ENCODE peak calls at places on chromosome 7, in five cellular contexts. J is upper lobe of left lung, N is mucosa of descending colon, P is thoracic aorta, D is neuronal stem cell. H is an unnamed sample. For H3K4me1, the result is how much of the 10 kb centered on the place peaks cover.

GRCh38 chr7:29881724-29882123 is 75.4 kb downstream of the WIPF3 start:
- DNase-seq in J (no peak), N (no peak), P (no peak), D (peak), H (no peak)

GRCh38 chr7:87414400-87415188 is 60.9 kb downstream of the ABCB4 start:
- DNase-seq in J (no peak), N (no peak), P (no peak), D (no peak), H (no peak)

GRCh38 chr7:12609556-12609955 is 39.0 kb downstream of the SCIN start:
- DNase-seq in J (no peak), N (no peak), P (no peak), D (no peak), H (no peak)

GRCh38 chr7:4226166-4226857 is 455.8 kb upstream of the FOXK1 start:
- DNase-seq in J (no peak), N (no peak), P (no peak), D (no peak), H (no peak)

GRCh38 chr7:76346097-76346496 is 12.7 kb downstream of the YWHAG start:
- DNase-seq in J (peak), N (no peak), P (no peak), D (no peak), H (no peak)

GRCh38 chr7:6495597-6496262 is 48.0 kb upstream of the DAGLB start:
- DNase-seq in J (no peak), N (no peak), P (no peak), D (no peak), H (no peak)

GRCh38 chr7:31553636-31554035 is 39.7 kb downstream of the ITPRID1 start:
- DNase-seq in J (no peak), N (no peak), P (no peak), D (no peak), H (no peak)

GRCh38 chr7:17185690-17186070 is 112.8 kb upstream of the AHR start:
- DNase-seq in J (no peak), N (no peak), P (no peak), D (no peak), H (no peak)

GRCh38 chr7:57638651-57639050 is 188.7 kb downstream of the ZNF716 start:
- DNase-seq in J (peak), N (no peak), P (no peak), D (no peak), H (no peak)

GRCh38 chr7:120733143-120733542 is 124.8 kb downstream of the TSPAN12 start:
- DNase-seq in J (no peak), N (no peak), P (no peak), D (no peak), H (no peak)

GRCh38 chr7:98222533-98223195 is 11.4 kb downstream of the BHLHA15 start:
- DNase-seq in J (no peak), N (peak), P (no peak), D (no peak), H (no peak)

GRCh38 chr7:17677408-17677807 is 262.9 kb downstream of the SNX13 start:
- DNase-seq in J (no peak), N (no peak), P (no peak), D (no peak), H (no peak)

GRCh38 chr7:99032928-99033327 is 111.0 kb downstream of the SMURF1 start:
- DNase-seq in J (no peak), N (no peak), P (no peak), D (no peak), H (no peak)

GRCh38 chr7:47572939-47573757 is 8.8 kb downstream of the TNS3 start:
- DNase-seq in J (no peak), N (no peak), P (no peak), D (no peak), H (no peak)
- H3K4me3 ChIP-seq in J (no peak), N (no peak), P (no peak), D (no peak), H (no peak)

GRCh38 chr7:2806571-2806970 is 37.5 kb downstream of the GNA12 start:
- DNase-seq in J (no peak), N (no peak), P (no peak), D (no peak), H (no peak)
- H3K4me1 ChIP-seq in J (under half), N (under half), P (under half), D (under half), H (under half)

DNA sequence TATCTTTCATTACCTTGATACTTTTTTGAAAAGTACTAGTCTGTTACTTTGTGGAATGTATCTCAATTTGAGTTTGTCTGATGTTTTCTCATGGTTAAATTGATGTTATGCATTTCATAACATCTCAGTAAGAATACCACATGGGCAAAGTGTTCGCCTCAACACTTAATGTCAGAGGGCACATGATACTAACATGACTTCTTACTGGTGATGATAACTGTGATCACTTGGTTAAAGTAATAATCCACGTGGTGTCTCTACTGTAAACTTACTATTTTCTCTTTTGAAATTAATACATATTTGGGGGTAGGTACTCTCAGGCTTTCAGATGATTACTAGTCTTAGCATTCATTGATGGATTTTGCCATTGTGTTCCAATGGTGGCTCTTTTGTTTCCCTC is 2.2 kb downstream of the SDHAF3 start:
- DNase-seq in J (no peak), N (no peak), P (no peak), D (no peak), H (no peak)
- H3K4me3 ChIP-seq in J (no peak), N (no peak), P (no peak), D (no peak), H (no peak)

DNA sequence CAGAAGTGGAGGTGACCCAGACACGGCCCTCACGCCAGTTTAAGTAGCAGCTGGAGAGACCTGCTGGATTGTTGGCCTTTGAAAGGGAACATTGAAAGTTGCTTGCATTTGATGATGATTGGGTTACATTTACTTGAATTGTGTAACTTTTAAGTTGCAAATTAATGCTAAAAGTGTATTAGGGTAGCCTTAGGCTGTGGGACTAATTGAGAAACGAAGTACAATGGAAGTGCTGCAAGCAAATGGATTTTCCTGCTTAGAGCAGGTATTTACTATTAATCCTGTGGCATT is 25.7 kb downstream of the CDK14 start:
- DNase-seq in J (peak), N (no peak), P (no peak), D (no peak), H (no peak)
- H3K4me1 ChIP-seq in J (half or more), N (under half), P (under half), D (under half), H (under half)

GRCh38 chr7:103524042-103524907 is 78.3 kb upstream of the SLC26A5 start:
- DNase-seq in J (no peak), N (no peak), P (no peak), D (peak), H (no peak)

GRCh38 chr7:103532955-103533354 is 86.9 kb upstream of the SLC26A5 start:
- DNase-seq in J (no peak), N (no peak), P (no peak), D (no peak), H (no peak)

GRCh38 chr7:103528152-103528551 is 82.1 kb upstream of the SLC26A5 start:
- DNase-seq in J (no peak), N (no peak), P (no peak), D (no peak), H (no peak)
- H3K4me3 ChIP-seq in J (no peak), N (no peak), P (no peak), D (no peak), H (no peak)

GRCh38 chr7:153413540-153414287 is 638.5 kb upstream of the DPP6 start:
- DNase-seq in J (no peak), N (no peak), P (no peak), D (no peak), H (no peak)

GRCh38 chr7:153413199-153413539 is 639.0 kb upstream of the DPP6 start:
- DNase-seq in J (no peak), N (no peak), P (no peak), D (no peak), H (no peak)

GRCh38 chr7:153414288-153414629 is 637.9 kb upstream of the DPP6 start:
- DNase-seq in J (no peak), N (no peak), P (no peak), D (no peak), H (no peak)

GRCh38 chr7:153415632-153416031 is 636.6 kb upstream of the DPP6 start:
- DNase-seq in J (no peak), N (no peak), P (no peak), D (no peak), H (no peak)
- H3K4me1 ChIP-seq in J (under half), N (under half), P (under half), D (under half), H (under half)

H was measured in ascending aorta.